ENCODE peak calls at places on chromosomes 1 and 21, in eight cellular contexts. A, X, B, M, L, G, N and J are unnamed samples.

GRCh38 chr1:229271448-229272120 is 673 bp downstream of the RAB4A start:
- DNase-seq in A (peak; percentile 58), X (no peak), B (no peak), M (no peak), L (peak; percentile 49), G (no peak), N (peak; percentile 57), J (peak; percentile 27)

GRCh38 chr21:27206368-27206982 is 239.6 kb upstream of the ADAMTS5 start:
- DNase-seq in A (no peak), X (no peak), B (no peak), M (no peak), L (no peak), G (no peak), N (no peak), J (no peak)

GRCh38 chr1:44405804-44406743 is 1.0 kb downstream of the RNF220 start:
- DNase-seq in A (peak; percentile 53), X (no peak), B (no peak), M (peak; percentile 67), L (no peak), G (peak; percentile 52), N (no peak), J (no peak)

GRCh38 chr1:46183119-46183842 is 7.0 kb upstream of the P3R3URF start:
- DNase-seq in A (no peak), X (no peak), B (peak; percentile 76), M (peak; percentile 77), L (peak; percentile 93), G (peak; percentile 85), N (no peak), J (peak; percentile 99)

GRCh38 chr1:41751804-41752513 is 166.8 kb downstream of the HIVEP3 start:
- DNase-seq in A (no peak), X (no peak), B (no peak), M (peak; percentile 41), L (no peak), G (no peak), N (no peak), J (no peak)

GRCh38 chr1:29711582-29712274 is 475.4 kb downstream of the PTPRU start:
- DNase-seq in A (no peak), X (no peak), B (no peak), M (no peak), L (no peak), G (no peak), N (no peak), J (peak; percentile 61)

GRCh38 chr1:201649776-201650607 is 111.1 kb downstream of the NAV1 start:
- DNase-seq in A (no peak), X (peak; percentile 63), B (peak; percentile 42), M (peak; percentile 91), L (peak; percentile 97), G (peak; percentile 93), N (no peak), J (peak; percentile 64)

GRCh38 chr1:201270616-201271390 is 12.5 kb upstream of the PKP1 start:
- DNase-seq in A (no peak), X (no peak), B (no peak), M (peak; percentile 34), L (no peak), G (no peak), N (no peak), J (no peak)

GRCh38 chr1:163401211-163401610 is 79.5 kb downstream of the NUF2 start:
- DNase-seq in A (no peak), X (no peak), B (no peak), M (no peak), L (no peak), G (no peak), N (no peak), J (peak; percentile 8)

GRCh38 chr1:9294910-9295636 is 2.4 kb downstream of the SPSB1 start:
- DNase-seq in A (no peak), X (no peak), B (no peak), M (no peak), L (peak; percentile 51), G (peak; percentile 69), N (no peak), J (no peak)

GRCh38 chr1:211843018-211843417 is 12.5 kb upstream of the LPGAT1 start:
- DNase-seq in A (no peak), X (no peak), B (no peak), M (no peak), L (no peak), G (no peak), N (no peak), J (no peak)

GRCh38 chr1:175725684-175726083 is 17.7 kb downstream of the TNR start:
- DNase-seq in A (no peak), X (no peak), B (no peak), M (no peak), L (no peak), G (no peak), N (no peak), J (peak; percentile 10)

GRCh38 chr1:226983247-226983997 is 43.3 kb downstream of the COQ8A start:
- DNase-seq in A (no peak), X (no peak), B (no peak), M (no peak), L (no peak), G (no peak), N (no peak), J (no peak)

GRCh38 chr1:15706751-15707150 is 22.6 kb downstream of the PLEKHM2 start:
- DNase-seq in A (no peak), X (no peak), B (no peak), M (no peak), L (no peak), G (no peak), N (no peak), J (no peak)

GRCh38 chr1:50610563-50610962 is 187.3 kb upstream of the DMRTA2 start:
- DNase-seq in A (no peak), X (no peak), B (no peak), M (no peak), L (no peak), G (no peak), N (no peak), J (peak; percentile 45)

GRCh38 chr21:30634906-30635305 is at the start of gene KRTAP20-2:
- DNase-seq in A (no peak), X (no peak), B (no peak), M (no peak), L (no peak), G (no peak), N (no peak), J (no peak)

GRCh38 chr1:172742599-172743500 is 83.9 kb downstream of the FASLG start:
- DNase-seq in A (peak; percentile 27), X (no peak), B (no peak), M (no peak), L (no peak), G (no peak), N (peak; percentile 58), J (peak; percentile 53)

GRCh38 chr1:116256875-116257823 is 115.9 kb upstream of the ATP1A1 start:
- DNase-seq in A (no peak), X (no peak), B (no peak), M (no peak), L (peak; percentile 88), G (peak; percentile 58), N (no peak), J (no peak)

GRCh38 chr1:239778221-239778813 is 313.4 kb upstream of the FMN2 start:
- DNase-seq in A (no peak), X (no peak), B (no peak), M (no peak), L (no peak), G (no peak), N (no peak), J (no peak)

GRCh38 chr1:72986591-72987290 is 704.4 kb upstream of the NEGR1 start:
- DNase-seq in A (peak; percentile 90), X (no peak), B (no peak), M (no peak), L (no peak), G (no peak), N (no peak), J (no peak)

GRCh38 chr1:172273668-172274396 is 146.7 kb upstream of the C1orf105 start:
- DNase-seq in A (no peak), X (no peak), B (no peak), M (no peak), L (no peak), G (no peak), N (no peak), J (peak; percentile 38)

GRCh38 chr21:31872452-31873274 is at the start of gene HUNK:
- DNase-seq in A (peak; percentile 63), X (no peak), B (no peak), M (peak; percentile 84), L (peak; percentile 68), G (peak; percentile 75), N (no peak), J (no peak)
- H3K4me3 ChIP-seq in A (peak within 1 kb of the TSS; percentile 72), X (peak within 1 kb of the TSS; percentile 59), B (peak within 1 kb of the TSS; percentile 77), M (peak within 1 kb of the TSS; percentile 94), L (peak within 1 kb of the TSS; percentile 69), G (peak within 1 kb of the TSS; percentile 52), N (no peak within 1 kb of the TSS), J (peak within 1 kb of the TSS; percentile 36)

GRCh38 chr1:168697376-168697775 is 31.6 kb downstream of the DPT start:
- DNase-seq in A (no peak), X (no peak), B (no peak), M (no peak), L (no peak), G (no peak), N (no peak), J (no peak)
- H3K27me3 ChIP-seq in A (no peaks in the 10 kb centered on the region), X (no peaks in the 10 kb centered on the region), B (no peaks in the 10 kb centered on the region), M (no peaks in the 10 kb centered on the region), L (no peaks in the 10 kb centered on the region), G (no peaks in the 10 kb centered on the region), N (no peaks in the 10 kb centered on the region), J (no peaks in the 10 kb centered on the region)

DNA sequence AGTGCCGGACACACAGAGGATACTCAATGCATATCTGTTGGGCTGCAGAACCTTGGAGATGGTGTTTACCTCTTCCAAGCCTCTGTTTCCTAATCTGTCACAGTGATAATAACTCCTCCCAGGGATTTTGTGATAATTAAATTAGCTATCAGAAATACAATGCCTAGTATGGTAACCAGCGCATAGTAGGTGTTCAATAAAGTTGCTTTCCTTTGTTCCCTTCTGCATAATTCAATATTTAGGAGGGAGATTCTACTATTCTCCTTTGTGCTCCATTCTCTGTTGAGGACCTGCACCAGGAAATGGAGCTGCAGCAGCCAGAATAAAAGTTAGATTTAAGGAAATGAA is 3.3 kb upstream of the CSF3R start:
- DNase-seq in A (no peak), X (no peak), B (no peak), M (no peak), L (no peak), G (no peak), N (no peak), J (no peak)
- H3K4me3 ChIP-seq in A (no peak overlapping the region), X (no peak overlapping the region), B (no peak overlapping the region), M (no peak overlapping the region), L (no peak overlapping the region), G (no peak overlapping the region), N (no peak overlapping the region), J (no peak overlapping the region)

GRCh38 chr1:96481410-96481809 is 240.2 kb upstream of the PTBP2 start:
- DNase-seq in A (no peak), X (no peak), B (no peak), M (no peak), L (no peak), G (no peak), N (no peak), J (no peak)

GRCh38 chr1:96487961-96488360 is 233.6 kb upstream of the PTBP2 start:
- DNase-seq in A (no peak), X (no peak), B (no peak), M (no peak), L (no peak), G (no peak), N (no peak), J (no peak)

GRCh38 chr1:96487404-96487803 is 234.2 kb upstream of the PTBP2 start:
- DNase-seq in A (peak; percentile 79), X (no peak), B (no peak), M (no peak), L (no peak), G (no peak), N (no peak), J (no peak)

GRCh38 chr1:96478228-96478627 is 243.4 kb upstream of the PTBP2 start:
- DNase-seq in A (no peak), X (no peak), B (no peak), M (no peak), L (no peak), G (no peak), N (no peak), J (no peak)

GRCh38 chr1:96482615-96483014 is 239.0 kb upstream of the PTBP2 start:
- DNase-seq in A (peak; percentile 66), X (no peak), B (no peak), M (no peak), L (no peak), G (no peak), N (no peak), J (no peak)
- H3K27me3 ChIP-seq in A (no peaks in the 10 kb centered on the region), X (no peaks in the 10 kb centered on the region), B (no peaks in the 10 kb centered on the region), M (no peaks in the 10 kb centered on the region), L (no peaks in the 10 kb centered on the region), G (no peaks in the 10 kb centered on the region), N (no peaks in the 10 kb centered on the region), J (no peaks in the 10 kb centered on the region)